ENCODE peak calls at places on chromosomes 5 and 9, in seven cellular contexts. One of them, this sample, is unnamed.

GRCh38 chr9:95635986-95636600 is 119.3 kb upstream of the PTCH1 start:
- DNase-seq in tibial artery: no peak
- DNase-seq in lung: no peak
- DNase-seq in breast epithelium: no peak
- DNase-seq in OCI-LY7: no peak
- DNase-seq in thoracic aorta: no peak
- DNase-seq in PC-3: no peak
- DNase-seq in this sample: no peak

GRCh38 chr9:96022445-96023031 is 147.0 kb downstream of the ERCC6L2 start:
- DNase-seq in tibial artery: no peak
- DNase-seq in lung: peak
- DNase-seq in breast epithelium: no peak
- DNase-seq in OCI-LY7: no peak
- DNase-seq in thoracic aorta: no peak
- DNase-seq in PC-3: no peak
- DNase-seq in this sample: peak

GRCh38 chr5:160556886-160557285 is 135.2 kb downstream of the PTTG1 start:
- DNase-seq in tibial artery: no peak
- DNase-seq in lung: no peak
- DNase-seq in breast epithelium: no peak
- DNase-seq in OCI-LY7: no peak
- DNase-seq in thoracic aorta: no peak
- DNase-seq in PC-3: peak
- DNase-seq in this sample: no peak

GRCh38 chr9:132037470-132037869 is 42.2 kb downstream of the MED27 start:
- DNase-seq in tibial artery: no peak
- DNase-seq in lung: no peak
- DNase-seq in breast epithelium: no peak
- DNase-seq in OCI-LY7: no peak
- DNase-seq in thoracic aorta: no peak
- DNase-seq in PC-3: no peak
- DNase-seq in this sample: no peak

GRCh38 chr5:11258001-11258400 is 497.0 kb upstream of the DAP start:
- DNase-seq in tibial artery: no peak
- DNase-seq in lung: no peak
- DNase-seq in breast epithelium: no peak
- DNase-seq in OCI-LY7: no peak
- DNase-seq in thoracic aorta: no peak
- DNase-seq in PC-3: no peak
- DNase-seq in this sample: no peak

GRCh38 chr5:1387059-1387755 is 42.3 kb upstream of the CLPTM1L start:
- DNase-seq in tibial artery: no peak
- DNase-seq in lung: no peak
- DNase-seq in breast epithelium: no peak
- DNase-seq in OCI-LY7: no peak
- DNase-seq in thoracic aorta: no peak
- DNase-seq in PC-3: no peak
- DNase-seq in this sample: no peak

GRCh38 chr5:116502616-116503015 is 72.0 kb downstream of the SEMA6A start:
- DNase-seq in tibial artery: no peak
- DNase-seq in lung: no peak
- DNase-seq in breast epithelium: no peak
- DNase-seq in OCI-LY7: no peak
- DNase-seq in thoracic aorta: no peak
- DNase-seq in PC-3: no peak
- DNase-seq in this sample: no peak

GRCh38 chr5:55064523-55064922 is 37.9 kb upstream of the GZMA start:
- DNase-seq in tibial artery: no peak
- DNase-seq in lung: no peak
- DNase-seq in breast epithelium: no peak
- DNase-seq in OCI-LY7: no peak
- DNase-seq in thoracic aorta: no peak
- DNase-seq in PC-3: no peak
- DNase-seq in this sample: no peak

GRCh38 chr5:87243161-87243877 is 24.4 kb upstream of the RASA1 start:
- DNase-seq in tibial artery: peak
- DNase-seq in lung: no peak
- DNase-seq in breast epithelium: no peak
- DNase-seq in OCI-LY7: no peak
- DNase-seq in thoracic aorta: no peak
- DNase-seq in PC-3: peak
- DNase-seq in this sample: no peak

GRCh38 chr5:176360894-176361436 is 599 bp downstream of the KIAA1191 start:
- DNase-seq in tibial artery: no peak
- DNase-seq in lung: no peak
- DNase-seq in breast epithelium: peak
- DNase-seq in OCI-LY7: no peak
- DNase-seq in thoracic aorta: no peak
- DNase-seq in PC-3: peak
- DNase-seq in this sample: no peak

DNA sequence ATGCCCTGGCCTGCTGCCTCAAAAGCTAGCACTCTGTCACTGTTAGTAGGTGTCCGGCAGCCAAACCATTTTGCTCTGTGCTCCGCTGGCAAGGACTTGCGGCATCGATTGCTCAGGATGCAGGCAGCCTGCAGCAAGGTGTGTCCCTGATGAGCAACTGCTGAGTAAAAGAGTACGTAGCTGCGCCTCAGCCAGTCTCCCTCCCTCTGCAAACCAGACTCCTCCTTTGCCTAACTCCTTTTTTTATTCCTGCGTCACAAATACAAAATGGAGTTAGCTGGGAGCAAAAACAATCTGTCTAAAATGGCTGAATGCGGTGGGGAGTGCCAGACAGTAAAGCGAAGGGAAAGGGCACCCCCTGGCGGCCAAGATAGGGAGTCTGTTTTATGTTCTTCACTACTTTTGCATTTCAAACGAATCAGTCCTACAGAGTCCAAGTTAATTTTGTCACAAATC is 61.1 kb downstream of the DIAPH1 start:
- DNase-seq in tibial artery: peak
- DNase-seq in lung: peak
- DNase-seq in breast epithelium: peak
- DNase-seq in OCI-LY7: peak
- DNase-seq in thoracic aorta: peak
- DNase-seq in PC-3: peak
- DNase-seq in this sample: peak
- H3K4me3 ChIP-seq in tibial artery: peak
- H3K4me3 ChIP-seq in lung: no peak
- H3K4me3 ChIP-seq in breast epithelium: no peak
- H3K4me3 ChIP-seq in OCI-LY7: no peak
- H3K4me3 ChIP-seq in thoracic aorta: peak
- H3K4me3 ChIP-seq in PC-3: peak
- H3K4me3 ChIP-seq in this sample: peak

GRCh38 chr9:121660367-121660766 is 8.9 kb downstream of the DAB2IP start:
- DNase-seq in tibial artery: no peak
- DNase-seq in lung: no peak
- DNase-seq in breast epithelium: no peak
- DNase-seq in OCI-LY7: no peak
- DNase-seq in thoracic aorta: no peak
- DNase-seq in PC-3: no peak
- DNase-seq in this sample: peak

GRCh38 chr9:121662359-121662758 is 10.9 kb downstream of the DAB2IP start:
- DNase-seq in tibial artery: no peak
- DNase-seq in lung: no peak
- DNase-seq in breast epithelium: no peak
- DNase-seq in OCI-LY7: no peak
- DNase-seq in thoracic aorta: no peak
- DNase-seq in PC-3: no peak
- DNase-seq in this sample: no peak

GRCh38 chr9:121662896-121663580 is 11.6 kb downstream of the DAB2IP start:
- DNase-seq in tibial artery: no peak
- DNase-seq in lung: no peak
- DNase-seq in breast epithelium: no peak
- DNase-seq in OCI-LY7: no peak
- DNase-seq in thoracic aorta: no peak
- DNase-seq in PC-3: no peak
- DNase-seq in this sample: no peak

GRCh38 chr9:121660876-121661275 is 9.4 kb downstream of the DAB2IP start:
- DNase-seq in tibial artery: no peak
- DNase-seq in lung: no peak
- DNase-seq in breast epithelium: no peak
- DNase-seq in OCI-LY7: no peak
- DNase-seq in thoracic aorta: no peak
- DNase-seq in PC-3: no peak
- DNase-seq in this sample: no peak

DNA sequence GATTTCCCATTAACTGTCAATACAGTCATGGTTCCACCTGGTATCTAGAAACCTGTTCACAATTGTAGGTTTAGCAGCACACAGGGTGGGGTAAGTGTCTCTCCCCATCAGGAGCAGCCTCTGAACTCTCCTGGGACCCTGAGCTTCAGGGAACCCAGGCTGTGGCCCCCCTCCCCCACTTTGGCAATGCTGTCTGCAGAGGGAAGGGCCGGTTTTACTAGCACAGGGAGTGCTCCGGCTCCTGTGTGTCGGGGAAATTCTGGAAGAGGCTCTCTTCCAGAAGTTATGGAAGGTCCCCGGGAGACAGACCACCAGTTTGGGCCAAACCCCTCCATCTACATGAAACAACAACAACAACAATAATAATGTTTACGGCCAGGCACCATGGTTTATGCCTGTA is 9.9 kb downstream of the DAB2IP start:
- DNase-seq in tibial artery: no peak
- DNase-seq in lung: no peak
- DNase-seq in breast epithelium: no peak
- DNase-seq in OCI-LY7: no peak
- DNase-seq in thoracic aorta: no peak
- DNase-seq in PC-3: no peak
- DNase-seq in this sample: no peak
- H3K27ac ChIP-seq in tibial artery: no peak
- H3K27ac ChIP-seq in lung: no peak
- H3K27ac ChIP-seq in breast epithelium: no peak
- H3K27ac ChIP-seq in OCI-LY7: no peak
- H3K27ac ChIP-seq in thoracic aorta: no peak
- H3K27ac ChIP-seq in PC-3: no peak
- H3K27ac ChIP-seq in this sample: no peak

DNA sequence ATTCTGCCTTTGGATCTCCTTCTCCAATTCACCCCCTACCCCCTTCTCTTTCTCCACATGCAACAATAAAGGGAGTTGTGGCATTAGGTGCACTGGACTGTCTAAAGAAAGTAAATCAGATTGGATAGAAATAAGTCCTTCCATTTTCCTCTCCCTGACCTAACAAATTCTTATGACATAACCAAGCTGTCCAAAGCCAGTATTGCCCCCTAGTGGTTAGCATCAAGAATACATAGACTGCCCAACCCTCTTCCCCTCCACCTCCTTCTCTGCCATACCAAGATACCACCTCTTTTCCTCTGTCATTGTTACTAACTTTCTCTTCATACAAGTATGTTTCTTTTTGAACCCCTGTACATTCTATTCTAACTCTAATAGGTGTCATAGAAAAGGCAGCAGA is 45.7 kb downstream of the PPARGC1B start:
- DNase-seq in tibial artery: no peak
- DNase-seq in lung: no peak
- DNase-seq in breast epithelium: no peak
- DNase-seq in OCI-LY7: peak
- DNase-seq in thoracic aorta: no peak
- DNase-seq in PC-3: peak
- DNase-seq in this sample: no peak
- TF ChIP-seq CTCF in tibial artery: no peak
- TF ChIP-seq CTCF in lung: no peak
- TF ChIP-seq CTCF in breast epithelium: no peak
- TF ChIP-seq CTCF in OCI-LY7: peak
- TF ChIP-seq CTCF in thoracic aorta: no peak
- TF ChIP-seq CTCF in PC-3: peak
- TF ChIP-seq CTCF in this sample: no peak

GRCh38 chr9:27108981-27109541 is at the start of gene TEK:
- DNase-seq in tibial artery: no peak
- DNase-seq in lung: no peak
- DNase-seq in breast epithelium: no peak
- DNase-seq in OCI-LY7: no peak
- DNase-seq in thoracic aorta: no peak
- DNase-seq in PC-3: no peak
- DNase-seq in this sample: no peak

GRCh38 chr9:27109621-27110020 is 596 bp downstream of the TEK start:
- DNase-seq in tibial artery: no peak
- DNase-seq in lung: no peak
- DNase-seq in breast epithelium: no peak
- DNase-seq in OCI-LY7: no peak
- DNase-seq in thoracic aorta: no peak
- DNase-seq in PC-3: no peak
- DNase-seq in this sample: no peak

GRCh38 chr9:27107241-27107640 is 1.8 kb upstream of the TEK start:
- DNase-seq in tibial artery: no peak
- DNase-seq in lung: no peak
- DNase-seq in breast epithelium: no peak
- DNase-seq in OCI-LY7: no peak
- DNase-seq in thoracic aorta: no peak
- DNase-seq in PC-3: no peak
- DNase-seq in this sample: no peak

GRCh38 chr9:27112235-27112634 is 3.2 kb downstream of the TEK start:
- DNase-seq in tibial artery: no peak
- DNase-seq in lung: no peak
- DNase-seq in breast epithelium: no peak
- DNase-seq in OCI-LY7: no peak
- DNase-seq in thoracic aorta: no peak
- DNase-seq in PC-3: no peak
- DNase-seq in this sample: no peak

GRCh38 chr9:27110181-27110580 is 1.2 kb downstream of the TEK start:
- DNase-seq in tibial artery: no peak
- DNase-seq in lung: no peak
- DNase-seq in breast epithelium: no peak
- DNase-seq in OCI-LY7: no peak
- DNase-seq in thoracic aorta: no peak
- DNase-seq in PC-3: no peak
- DNase-seq in this sample: no peak
- H3K4me3 ChIP-seq in tibial artery: peak
- H3K4me3 ChIP-seq in lung: peak
- H3K4me3 ChIP-seq in breast epithelium: peak
- H3K4me3 ChIP-seq in OCI-LY7: no peak
- H3K4me3 ChIP-seq in thoracic aorta: no peak
- H3K4me3 ChIP-seq in PC-3: no peak
- H3K4me3 ChIP-seq in this sample: peak